ENCODE peak calls at places on chromosomes 13 and 19, in four cellular contexts. N is stomach, K is lower leg skin, F is uterus. H is an unnamed sample.
A peak's percentile ranks its signal among the peaks of the same experiment; 100 is the strongest.

GRCh38 chr13:27516103-27516502 is 65.7 kb upstream of the MTIF3 start:
- DNase-seq in N (no peak), K (no peak), F (no peak), H (no peak)

GRCh38 chr19:48859711-48860572 is 8.5 kb downstream of the PLEKHA4 start:
- DNase-seq in N (no peak), K (no peak), F (no peak), H (peak; percentile 69)

GRCh38 chr13:106810069-106810468 is 242.1 kb upstream of the ARGLU1 start:
- DNase-seq in N (no peak), K (no peak), F (no peak), H (no peak)

GRCh38 chr13:94705081-94705751 is 7.1 kb downstream of the SOX21 start:
- DNase-seq in N (no peak), K (no peak), F (no peak), H (no peak)

GRCh38 chr13:49444517-49445395 is 682 bp downstream of the SETDB2 start:
- DNase-seq in N (no peak), K (peak; percentile 78), F (peak; percentile 39), H (no peak)

GRCh38 chr13:20495087-20496023 is 30.3 kb downstream of the CRYL1 start:
- DNase-seq in N (peak; percentile 65), K (peak; percentile 73), F (peak; percentile 68), H (no peak)

GRCh38 chr19:18772620-18773587 is 18.2 kb downstream of the COMP start:
- DNase-seq in N (no peak), K (no peak), F (no peak), H (no peak)

GRCh38 chr13:102227696-102228095 is 174.2 kb downstream of the FGF14 start:
- DNase-seq in N (no peak), K (no peak), F (no peak), H (no peak)

GRCh38 chr19:14519860-14520407 is 1.7 kb upstream of the DNAJB1 start:
- DNase-seq in N (peak; percentile 57), K (no peak), F (no peak), H (no peak)

GRCh38 chr19:8023371-8023770 is 17.9 kb upstream of the ELAVL1 start:
- DNase-seq in N (no peak), K (no peak), F (no peak), H (no peak)

GRCh38 chr13:27489456-27489855 is 39.1 kb upstream of the MTIF3 start:
- DNase-seq in N (no peak), K (no peak), F (no peak), H (no peak)

DNA sequence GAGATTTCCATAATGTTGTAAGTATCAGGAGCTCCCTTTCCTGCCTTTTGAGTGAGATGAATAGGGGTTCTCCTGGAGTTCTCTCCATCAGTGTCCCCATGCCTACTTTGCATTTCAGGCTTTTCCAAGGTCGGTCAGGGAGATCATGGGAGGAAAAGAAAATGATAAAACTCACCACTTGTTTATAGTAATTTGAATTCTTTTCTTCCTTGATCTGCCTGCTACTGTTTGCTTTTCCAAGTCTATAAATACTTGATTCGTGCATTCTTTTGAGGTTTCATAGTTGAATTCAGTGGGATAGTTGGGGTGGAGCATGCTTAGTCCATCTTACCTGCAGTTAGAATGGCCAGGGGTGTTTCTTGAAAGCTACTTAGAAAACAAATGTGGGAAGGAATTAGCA is 51.5 kb downstream of the PCCA start:
- DNase-seq in N (no peak), K (no peak), F (no peak), H (no peak)
- H3K4me3 ChIP-seq in N (no peak overlapping the region), K (no peak overlapping the region), F (no peak overlapping the region), H (no peak overlapping the region)

GRCh38 chr19:35756373-35757230 is at the start of gene HSPB6:
- DNase-seq in N (peak; percentile 35), K (no peak), F (peak; percentile 82), H (peak; percentile 90)
- TF ChIP-seq POLR2A in N (no peak), K (no peak), F (peak; percentile 79), H (no peak)

GRCh38 chr19:47714339-47714738 is 1.1 kb downstream of the EHD2 start:
- DNase-seq in N (no peak), K (no peak), F (no peak), H (no peak)
- H3K4me3 ChIP-seq in N (peak overlapping the region; percentile 57), K (no peak overlapping the region), F (peak overlapping the region; percentile 97), H (peak overlapping the region; percentile 7)

DNA sequence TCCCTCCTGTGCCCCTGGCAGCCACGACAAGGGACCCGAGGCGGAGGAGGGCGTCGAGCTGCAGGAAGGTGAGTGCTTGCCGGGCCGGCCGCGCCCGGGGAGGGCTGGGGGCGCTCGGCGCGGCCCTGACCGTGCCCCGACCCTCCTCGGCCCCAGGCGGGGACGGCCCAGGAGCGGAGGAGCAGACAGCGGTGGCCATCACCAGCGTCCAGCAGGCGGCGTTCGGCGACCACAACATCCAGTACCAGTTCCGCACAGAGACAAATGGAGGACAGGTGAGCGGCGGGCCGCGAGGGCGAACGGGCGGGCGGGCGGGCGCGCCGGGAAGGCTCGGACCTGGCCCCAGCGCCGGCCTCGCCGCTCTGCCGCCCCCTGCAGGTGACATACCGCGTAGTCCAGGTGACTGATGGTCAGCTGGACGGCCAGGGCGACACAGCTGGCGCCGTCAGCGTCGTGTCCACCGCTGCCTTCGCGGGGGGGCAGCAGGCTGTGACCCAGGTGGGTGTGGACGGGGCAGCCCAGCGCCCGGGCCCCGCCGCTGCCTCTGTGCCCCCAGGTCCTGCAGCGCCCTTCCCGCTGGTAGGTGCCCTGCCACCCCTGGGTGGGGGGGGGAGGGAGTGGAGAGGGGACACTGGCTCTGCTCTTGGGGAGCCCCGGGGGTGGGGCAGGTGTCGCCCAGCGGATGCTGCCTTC is 809 bp downstream of the USF2 start:
- DNase-seq in N (peak; percentile 90), K (peak; percentile 77), F (peak; percentile 82), H (peak; percentile 95)
- TF ChIP-seq POLR2A in N (no peak), K (no peak), F (no peak), H (peak; percentile 42)

DNA sequence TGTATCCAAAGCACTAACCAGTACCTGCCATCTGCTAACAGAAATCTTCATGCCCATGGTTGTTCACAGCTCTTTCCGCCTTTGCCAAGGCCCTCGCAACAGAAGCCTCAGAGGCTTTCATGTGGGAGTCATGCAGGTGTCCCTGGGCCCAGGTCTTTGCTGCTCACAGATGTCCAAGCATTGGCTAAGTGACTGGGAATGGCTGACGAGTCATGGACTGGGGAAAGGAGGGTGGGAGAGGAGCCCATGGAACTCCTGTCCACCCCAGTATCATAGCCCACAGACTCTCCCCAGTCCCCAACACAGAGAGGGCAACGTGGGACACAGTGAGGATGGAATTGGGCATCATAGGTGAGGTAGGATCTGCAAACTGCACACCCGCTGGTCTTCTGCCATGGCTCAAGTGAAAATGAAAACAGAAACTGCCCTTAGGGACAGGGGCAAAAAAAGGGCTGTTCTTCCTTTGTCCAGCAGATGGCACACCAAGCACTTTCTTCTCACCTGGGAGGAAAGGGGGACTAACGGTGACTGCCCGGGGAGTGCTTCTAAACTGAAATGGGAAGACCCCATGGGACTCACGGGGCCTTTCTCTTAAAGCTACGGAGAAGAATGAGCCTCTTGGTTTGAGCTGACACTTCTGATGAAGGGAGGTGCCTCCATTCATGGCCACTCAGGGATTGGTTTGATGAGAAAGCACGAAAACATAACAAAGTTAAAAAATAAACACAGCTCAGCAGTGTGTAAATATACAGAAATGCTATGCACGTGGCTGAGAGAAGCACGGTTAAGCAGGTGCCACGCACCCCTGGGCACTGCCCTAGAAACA is 11.1 kb upstream of the DHRS12 start:
- DNase-seq in N (peak; percentile 78), K (no peak), F (peak; percentile 65), H (peak; percentile 62)
- H3K4me3 ChIP-seq in N (peak overlapping the region; percentile 29), K (no peak overlapping the region), F (no peak overlapping the region), H (no peak overlapping the region)

GRCh38 chr19:42089191-42089750 is 13.3 kb downstream of the ZNF574 start:
- DNase-seq in N (no peak), K (no peak), F (no peak), H (no peak)

GRCh38 chr19:42091300-42092266 is 15.6 kb downstream of the ZNF574 start:
- DNase-seq in N (peak; percentile 62), K (no peak), F (peak; percentile 48), H (no peak)

GRCh38 chr19:42090687-42091086 is 14.7 kb downstream of the ZNF574 start:
- DNase-seq in N (no peak), K (no peak), F (no peak), H (no peak)

GRCh38 chr19:42088471-42089190 is 12.7 kb downstream of the ZNF574 start:
- DNase-seq in N (no peak), K (no peak), F (no peak), H (no peak)

GRCh38 chr19:42089772-42090171 is 13.8 kb downstream of the ZNF574 start:
- DNase-seq in N (no peak), K (no peak), F (no peak), H (no peak)
- TF ChIP-seq POLR2A in N (no peak), K (no peak), F (no peak), H (no peak)

GRCh38 chr19:10027158-10027997 is 14.1 kb downstream of the RDH8 start:
- DNase-seq in N (peak; percentile 97), K (peak; percentile 88), F (peak; percentile 94), H (peak; percentile 91)
- H3K4me3 ChIP-seq in N (peak overlapping the region; percentile 5), K (no peak overlapping the region), F (no peak overlapping the region), H (no peak overlapping the region)

GRCh38 chr19:2195361-2195760 is 31.6 kb downstream of the DOT1L start:
- DNase-seq in N (no peak), K (no peak), F (no peak), H (no peak)
- TF ChIP-seq POLR2A in N (no peak), K (no peak), F (no peak), H (no peak)

H was measured in upper lobe of left lung.